ENCODE peak calls at places on chromosomes 2 and 18, in nine cellular contexts. H is Peyer's patch; N is T-helper 2 cell; B is aorta; L is GM03348; I is prostate gland; V is foreskin keratinocyte; A is stimulated activated CD4-positive, alpha-beta T cell treated with anti-CD3 and anti-CD28 coated beads, Interleukin-12 subunit alpha, Interleukin-12 subunit beta, amount 100 ng/mL, for 4 hours; O is right cardiac atrium. G is an unnamed sample.

GRCh38 chr2:233201271-233202013 is 50.0 kb upstream of the ATG16L1 start:
- DNase-seq in B (no peak), A (no peak), N (no peak), H (no peak), I (no peak), V (no peak), O (no peak), L (no peak), G (no peak)

GRCh38 chr2:108933691-108934117 is 55.3 kb downstream of the EDAR start:
- DNase-seq in V (peak), B (no peak), N (no peak), I (peak), L (no peak), O (no peak), A (no peak), H (peak), G (no peak)

GRCh38 chr2:110116033-110116710 is 550 bp upstream of the MALL start:
- DNase-seq in N (no peak), I (no peak), B (peak), L (peak), H (no peak), A (no peak), V (no peak), O (peak), G (no peak)

GRCh38 chr2:3283206-3283605 is 94.4 kb downstream of the EIPR1 start:
- DNase-seq in O (no peak), V (no peak), N (no peak), H (peak), B (peak), A (no peak), I (no peak), L (no peak), G (no peak)

GRCh38 chr2:47190188-47190818 is 35.2 kb upstream of the STPG4 start:
- DNase-seq in O (no peak), N (no peak), A (no peak), I (no peak), H (no peak), V (peak), L (peak), B (no peak), G (no peak)

GRCh38 chr18:8803063-8803795 is 97.9 kb downstream of the MTCL1 start:
- DNase-seq in O (no peak), A (no peak), B (no peak), L (no peak), H (no peak), V (no peak), I (no peak), N (no peak), G (no peak)

GRCh38 chr2:119756837-119757236 is 2.9 kb upstream of the PTPN4 start:
- DNase-seq in O (peak), H (no peak), I (no peak), N (no peak), V (peak), B (peak), L (peak), A (peak), G (no peak)

GRCh38 chr2:228444156-228444555 is 262.7 kb upstream of the SPHKAP start:
- DNase-seq in V (no peak), I (no peak), A (no peak), H (no peak), B (no peak), N (no peak), O (no peak), L (no peak), G (no peak)

GRCh38 chr2:172215936-172216335 is 113.2 kb upstream of the DLX2 start:
- DNase-seq in L (no peak), H (no peak), B (no peak), N (no peak), O (no peak), A (no peak), I (no peak), V (no peak), G (no peak)

GRCh38 chr18:11309172-11309571 is 159.8 kb upstream of the PIEZO2 start:
- DNase-seq in I (no peak), O (no peak), N (peak), L (no peak), B (no peak), V (no peak), A (no peak), H (no peak), G (peak)

GRCh38 chr2:43224571-43225092 is 1.8 kb downstream of the ZFP36L2 start:
- DNase-seq in A (peak), B (peak), L (peak), H (no peak), N (peak), O (no peak), I (no peak), V (no peak), G (peak)

GRCh38 chr18:2970762-2971659 is 41.9 kb downstream of the LPIN2 start:
- DNase-seq in A (no peak), O (no peak), I (no peak), B (no peak), V (no peak), L (no peak), H (no peak), N (peak), G (no peak)

GRCh38 chr18:56026505-56026904 is 438.5 kb upstream of the TCF4 start:
- DNase-seq in V (no peak), B (no peak), I (no peak), L (no peak), A (no peak), N (no peak), O (no peak), H (no peak), G (no peak)

GRCh38 chr2:86513948-86514660 is 49.1 kb downstream of the CHMP3 start:
- DNase-seq in L (no peak), I (no peak), A (no peak), V (no peak), H (no peak), O (no peak), B (no peak), N (no peak), G (no peak)

GRCh38 chr2:241649414-241649813 is 11.9 kb downstream of the ATG4B start:
- DNase-seq in O (no peak), N (no peak), A (no peak), H (no peak), V (no peak), B (no peak), L (no peak), I (no peak), G (no peak)

GRCh38 chr2:96549967-96550786 is 13.6 kb downstream of the ARID5A start:
- DNase-seq in N (no peak), B (peak), O (no peak), V (no peak), A (no peak), L (peak), H (peak), I (no peak), G (peak)

GRCh38 chr18:49098386-49098785 is 147.6 kb upstream of the SMAD7 start:
- DNase-seq in H (no peak), I (no peak), O (no peak), L (no peak), A (no peak), B (no peak), N (no peak), V (no peak), G (no peak)

GRCh38 chr2:105798595-105798994 is 53.9 kb downstream of the NCK2 start:
- DNase-seq in A (no peak), V (no peak), H (no peak), N (peak), L (no peak), I (no peak), B (no peak), O (no peak), G (peak)

GRCh38 chr2:75565523-75566449 is 5.0 kb upstream of the EVA1A start:
- DNase-seq in B (no peak), A (no peak), O (no peak), N (no peak), H (no peak), V (no peak), L (peak), I (no peak), G (no peak)

GRCh38 chr2:224142397-224143312 is 103.6 kb upstream of the SERPINE2 start:
- DNase-seq in H (no peak), B (no peak), O (no peak), N (no peak), A (no peak), L (peak), I (no peak), V (peak), G (no peak)

GRCh38 chr2:86271248-86271647 is 66.2 kb downstream of the REEP1 start:
- DNase-seq in N (no peak), I (no peak), L (no peak), H (no peak), B (no peak), O (no peak), A (no peak), V (no peak), G (no peak)

GRCh38 chr2:218091743-218092142 is 22.7 kb downstream of the RUFY4 start:
- DNase-seq in O (no peak), H (no peak), V (no peak), L (peak), A (no peak), B (no peak), I (no peak), N (no peak), G (no peak)

GRCh38 chr2:26682155-26682554 is 10.4 kb upstream of the KCNK3 start:
- DNase-seq in N (no peak), L (no peak), O (no peak), V (no peak), A (no peak), I (no peak), B (peak), H (no peak), G (no peak)

GRCh38 chr2:68272246-68272987 is 20.1 kb upstream of the PPP3R1 start:
- DNase-seq in L (no peak), B (no peak), V (no peak), A (no peak), H (no peak), N (no peak), O (no peak), I (no peak), G (no peak)

GRCh38 chr2:195535911-195536522 is 121.0 kb upstream of the SLC39A10 start:
- DNase-seq in B (no peak), N (peak), A (peak), L (no peak), V (no peak), O (no peak), I (no peak), H (no peak), G (peak)

GRCh38 chr2:46389417-46389916 is 89.9 kb upstream of the TMEM247 start:
- DNase-seq in H (no peak), N (no peak), A (no peak), L (no peak), I (no peak), V (no peak), B (no peak), O (peak), G (no peak)

GRCh38 chr2:100822587-100823248 is 2.8 kb downstream of the NPAS2 start:
- DNase-seq in O (no peak), N (no peak), B (no peak), H (no peak), L (peak), I (no peak), V (no peak), A (no peak), G (no peak)

GRCh38 chr18:11989966-11990380 is 8.7 kb downstream of the IMPA2 start:
- DNase-seq in I (no peak), B (peak), O (no peak), A (no peak), H (no peak), L (no peak), N (no peak), V (no peak), G (no peak)

GRCh38 chr2:8983571-8983970 is 19.9 kb downstream of the MBOAT2 start:
- DNase-seq in O (no peak), B (no peak), I (no peak), A (no peak), N (no peak), L (no peak), V (no peak), H (no peak), G (no peak)